ENCODE peak calls at places on chromosomes 6 and 20, in six cellular contexts. X, Y, P, K, T and B are unnamed samples.
A peak's percentile ranks its signal among the peaks of the same experiment; 100 is the strongest.

GRCh38 chr20:58906894-58907293 is 54.4 kb downstream of the GNAS start:
- DNase-seq in T (no peak), X (no peak), P (no peak), K (peak; percentile 79), Y (peak; percentile 71), B (no peak)

GRCh38 chr20:22305391-22305790 is 279.0 kb downstream of the FOXA2 start:
- DNase-seq in Y (no peak), P (no peak), K (no peak), X (no peak), T (no peak), B (no peak)

GRCh38 chr6:32109114-32109764 is at the start of gene TNXB:
- DNase-seq in P (no peak), K (no peak), T (no peak), X (no peak), Y (no peak), B (no peak)

GRCh38 chr6:125363360-125364121 is 61.8 kb upstream of the HDDC2 start:
- DNase-seq in Y (peak; percentile 77), X (peak; percentile 64), P (no peak), T (peak; percentile 3), K (peak; percentile 17), B (no peak)

GRCh38 chr6:147135211-147135672 is 69.0 kb upstream of the STXBP5 start:
- DNase-seq in Y (peak; percentile 90), X (no peak), K (peak; percentile 95), T (no peak), P (no peak), B (no peak)

GRCh38 chr20:60048634-60049578 is 90.7 kb downstream of the CDH26 start:
- DNase-seq in T (no peak), Y (no peak), P (no peak), K (no peak), X (no peak), B (no peak)

GRCh38 chr20:20466341-20466879 is 98.5 kb downstream of the INSM1 start:
- DNase-seq in X (no peak), Y (peak; percentile 49), K (peak; percentile 85), T (no peak), P (no peak), B (no peak)

GRCh38 chr20:48659888-48660287 is 167.9 kb downstream of the PREX1 start:
- DNase-seq in Y (no peak), X (no peak), K (no peak), T (no peak), P (no peak), B (no peak)

GRCh38 chr20:21117521-21117920 is 8.4 kb upstream of the KIZ start:
- DNase-seq in T (no peak), Y (no peak), P (no peak), X (no peak), K (no peak), B (no peak)

GRCh38 chr20:9660236-9660868 is 146.0 kb downstream of the LAMP5 start:
- DNase-seq in X (no peak), P (no peak), Y (no peak), T (peak; percentile 6), K (peak; percentile 20), B (no peak)

GRCh38 chr20:52749020-52749419 is 223.1 kb upstream of the TSHZ2 start:
- DNase-seq in T (no peak), K (no peak), X (no peak), P (no peak), Y (no peak), B (no peak)

GRCh38 chr6:130778946-130779657 is 48.1 kb upstream of the SMLR1 start:
- DNase-seq in Y (peak; percentile 73), X (no peak), K (peak; percentile 79), P (no peak), T (no peak), B (no peak)

GRCh38 chr20:3702992-3703391 is 9.4 kb downstream of the SIGLEC1 start:
- DNase-seq in P (no peak), T (no peak), K (no peak), Y (no peak), X (no peak), B (no peak)

GRCh38 chr20:25470045-25470444 is 62.6 kb downstream of the GINS1 start:
- DNase-seq in P (no peak), Y (peak; percentile 9), X (peak; percentile 56), K (peak; percentile 25), T (peak; percentile 32), B (no peak)

GRCh38 chr6:150118642-150119041 is 24.2 kb upstream of the PPP1R14C start:
- DNase-seq in T (no peak), K (no peak), Y (no peak), P (no peak), X (no peak), B (no peak)

GRCh38 chr6:15927531-15928230 is 201.2 kb upstream of the MYLIP start:
- DNase-seq in K (no peak), P (no peak), X (no peak), Y (no peak), T (no peak), B (no peak)

GRCh38 chr20:4261333-4262284 is 246.3 kb upstream of the RNF24 start:
- DNase-seq in K (peak; percentile 56), Y (peak; percentile 5), P (no peak), T (no peak), X (no peak), B (no peak)

GRCh38 chr6:64679411-64679810 is 1027.6 kb downstream of the EYS start:
- DNase-seq in K (no peak), X (no peak), Y (no peak), P (no peak), T (no peak), B (no peak)

GRCh38 chr20:2820084-2820895 is 4.1 kb downstream of the TMEM239 start:
- DNase-seq in Y (no peak), P (no peak), X (no peak), T (no peak), K (peak; percentile 84), B (no peak)

GRCh38 chr6:7140631-7141366 is 33.0 kb downstream of the RREB1 start:
- DNase-seq in P (peak; percentile 61), T (peak; percentile 59), K (peak; percentile 66), X (no peak), Y (peak; percentile 78), B (peak; percentile 67)

GRCh38 chr20:49624317-49624716 is 56.4 kb upstream of the PTGIS start:
- DNase-seq in T (no peak), P (no peak), Y (no peak), X (no peak), K (no peak), B (no peak)

GRCh38 chr6:44004625-44005506 is 122.4 kb downstream of the MRPL14 start:
- DNase-seq in Y (peak; percentile 48), T (no peak), X (no peak), P (no peak), K (peak; percentile 33), B (no peak)

GRCh38 chr6:88867841-88868558 is 95.4 kb downstream of the RNGTT start:
- DNase-seq in T (no peak), X (no peak), K (peak; percentile 70), Y (peak; percentile 29), P (no peak), B (no peak)